ENCODE peak calls at places on chromosomes 4 and X, in ten cellular contexts. T is HepG2, I is naive B cell, W is AG04449, X is glutamatergic neuron, J is fibroblast of lung, P is activated gamma-delta T cell treated with Interleukin-2 at 50 U/mL for 16 hours, Z is skeletal muscle cell, R is HCT116, S is cardiac muscle cell. A is an unnamed sample.

GRCh38 chrX:129522184-129523059 is 868 bp downstream of the SMARCA1 start:
- DNase-seq in T (peak), I (no peak), W (no peak), X (peak), J (peak), P (no peak), Z (no peak), R (peak), S (peak), A (peak)

GRCh38 chrX:16484338-16484737 is 165.6 kb upstream of the S100G start:
- DNase-seq in T (no peak), I (no peak), W (peak), X (no peak), J (peak), P (no peak), Z (peak), R (peak), S (no peak), A (peak)

GRCh38 chr4:140686799-140687198 is 69.4 kb downstream of the TBC1D9 start:
- DNase-seq in T (no peak), I (no peak), W (peak), X (no peak), J (no peak), P (no peak), Z (no peak), R (no peak), S (no peak), A (no peak)

GRCh38 chr4:7890635-7891393 is 48.8 kb downstream of the AFAP1 start:
- DNase-seq in T (peak), I (no peak), W (peak), X (no peak), J (peak), P (no peak), Z (peak), R (no peak), S (no peak), A (peak)

GRCh38 chr4:187236491-187236890 is 512.8 kb upstream of the FAT1 start:
- DNase-seq in T (no peak), I (no peak), W (peak), X (no peak), J (peak), P (no peak), Z (peak), R (no peak), S (no peak), A (peak)

GRCh38 chr4:125322363-125322730 is 7.6 kb downstream of the FAT4 start:
- DNase-seq in T (no peak), I (no peak), W (no peak), X (no peak), J (peak), P (no peak), Z (peak), R (no peak), S (no peak), A (peak)

GRCh38 chrX:138928737-138929459 is 217.4 kb upstream of the FGF13 start:
- DNase-seq in T (no peak), I (no peak), W (no peak), X (no peak), J (no peak), P (no peak), Z (no peak), R (no peak), S (no peak), A (no peak)

GRCh38 chrX:24376403-24376802 is 16.0 kb downstream of the SUPT20HL1 start:
- DNase-seq in T (no peak), I (no peak), W (no peak), X (no peak), J (no peak), P (no peak), Z (no peak), R (no peak), S (no peak), A (no peak)

GRCh38 chrX:35380808-35381700 is 417.1 kb upstream of the MAGEB16 start:
- DNase-seq in T (peak), I (no peak), W (no peak), X (no peak), J (peak), P (no peak), Z (no peak), R (no peak), S (peak), A (no peak)

GRCh38 chr4:123018391-123018755 is 96.0 kb upstream of the NUDT6 start:
- DNase-seq in T (no peak), I (no peak), W (no peak), X (no peak), J (no peak), P (no peak), Z (no peak), R (no peak), S (no peak), A (no peak)

GRCh38 chrX:39974228-39974627 is 123.5 kb downstream of the BCOR start:
- DNase-seq in T (peak), I (no peak), W (no peak), X (peak), J (no peak), P (no peak), Z (no peak), R (no peak), S (no peak), A (no peak)

GRCh38 chr4:151310124-151310728 is 15.2 kb downstream of the SH3D19 start:
- DNase-seq in T (no peak), I (no peak), W (no peak), X (no peak), J (no peak), P (no peak), Z (no peak), R (no peak), S (no peak), A (no peak)

GRCh38 chrX:136446208-136446607 is 41.5 kb upstream of the BRS3 start:
- DNase-seq in T (no peak), I (no peak), W (no peak), X (no peak), J (no peak), P (no peak), Z (no peak), R (no peak), S (no peak), A (no peak)

GRCh38 chrX:18864390-18864920 is 119.5 kb downstream of the PHKA2 start:
- DNase-seq in T (no peak), I (no peak), W (no peak), X (no peak), J (no peak), P (no peak), Z (no peak), R (no peak), S (no peak), A (no peak)

GRCh38 chr4:17787315-17787714 is 5.9 kb upstream of the FAM184B start:
- DNase-seq in T (no peak), I (no peak), W (no peak), X (no peak), J (peak), P (no peak), Z (peak), R (no peak), S (no peak), A (no peak)

GRCh38 chrX:109826954-109827708 is 94.1 kb upstream of the ACSL4 start:
- DNase-seq in T (peak), I (no peak), W (peak), X (no peak), J (peak), P (no peak), Z (peak), R (no peak), S (no peak), A (peak)

GRCh38 chr4:162891788-162892707 is 274.6 kb downstream of the NAF1 start:
- DNase-seq in T (no peak), I (no peak), W (no peak), X (no peak), J (peak), P (no peak), Z (no peak), R (no peak), S (no peak), A (no peak)

GRCh38 chr4:27360651-27361347 is 500.2 kb downstream of the STIM2 start:
- DNase-seq in T (no peak), I (no peak), W (no peak), X (no peak), J (peak), P (no peak), Z (peak), R (no peak), S (no peak), A (peak)

GRCh38 chrX:7926501-7926900 is 712 bp downstream of the PNPLA4 start:
- DNase-seq in T (no peak), I (no peak), W (no peak), X (no peak), J (peak), P (no peak), Z (no peak), R (no peak), S (no peak), A (no peak)

GRCh38 chrX:133699023-133699728 is 283.9 kb upstream of the GPC4 start:
- DNase-seq in T (no peak), I (no peak), W (no peak), X (no peak), J (no peak), P (no peak), Z (no peak), R (no peak), S (no peak), A (no peak)

GRCh38 chrX:103099706-103100105 is 6.8 kb upstream of the NXF3 start:
- DNase-seq in T (no peak), I (no peak), W (no peak), X (no peak), J (peak), P (no peak), Z (no peak), R (no peak), S (no peak), A (no peak)

GRCh38 chrX:39749135-39749534 is 348.6 kb downstream of the BCOR start:
- DNase-seq in T (no peak), I (no peak), W (no peak), X (no peak), J (no peak), P (no peak), Z (no peak), R (no peak), S (no peak), A (no peak)

A was measured in MG63.